ENCODE peak calls at places on chromosome 14, in five cellular contexts. X, O, K, L and C are unnamed samples.

GRCh38 chr14:38838979-38839323 is 264.1 kb downstream of the SEC23A start:
- DNase-seq in X (no peak), O (no peak), L (no peak), K (no peak), C (no peak)

GRCh38 chr14:69260246-69260978 is 454 bp downstream of the GALNT16 start:
- DNase-seq in K (peak), X (peak), O (peak), L (no peak), C (no peak)

GRCh38 chr14:32300146-32300545 is 29.0 kb upstream of the AKAP6 start:
- DNase-seq in O (peak), X (no peak), K (no peak), L (no peak), C (no peak)

GRCh38 chr14:74979442-74980397 is 23.0 kb upstream of the EIF2B2 start:
- DNase-seq in O (no peak), X (peak), L (peak), K (no peak), C (no peak)

GRCh38 chr14:51448831-51449665 is 202.7 kb upstream of the FRMD6 start:
- DNase-seq in O (no peak), X (peak), L (peak), K (no peak), C (no peak)

GRCh38 chr14:67269338-67270060 is 28.3 kb downstream of the PALS1 start:
- DNase-seq in L (no peak), K (no peak), X (peak), O (peak), C (no peak)

GRCh38 chr14:92039073-92039719 is 663 bp downstream of the TRIP11 start:
- DNase-seq in X (peak), L (peak), O (peak), K (peak), C (no peak)

GRCh38 chr14:33386140-33386539 is 447.5 kb downstream of the NPAS3 start:
- DNase-seq in O (no peak), L (no peak), X (no peak), K (no peak), C (no peak)

GRCh38 chr14:29681308-29681707 is 246.3 kb downstream of the PRKD1 start:
- DNase-seq in X (peak), L (peak), K (no peak), O (no peak), C (no peak)

GRCh38 chr14:53273671-53274072 is 120.5 kb upstream of the DDHD1 start:
- DNase-seq in L (peak), X (peak), O (no peak), K (peak), C (no peak)

GRCh38 chr14:24430143-24430681 is 458 bp downstream of the KHNYN start:
- DNase-seq in X (peak), K (peak), O (peak), L (peak), C (no peak)

GRCh38 chr14:99930420-99931274 is 134.6 kb upstream of the EVL start:
- DNase-seq in X (no peak), L (no peak), O (no peak), K (no peak), C (no peak)

GRCh38 chr14:101643651-101644050 is 82.4 kb downstream of the DIO3 start:
- DNase-seq in K (no peak), X (no peak), O (no peak), L (no peak), C (no peak)

GRCh38 chr14:101634453-101635237 is 73.3 kb downstream of the DIO3 start:
- DNase-seq in K (no peak), X (no peak), O (no peak), L (no peak), C (no peak)

GRCh38 chr14:101636081-101636560 is 74.8 kb downstream of the DIO3 start:
- DNase-seq in L (no peak), K (no peak), X (no peak), O (no peak), C (no peak)

GRCh38 chr14:101635238-101636080 is 74.2 kb downstream of the DIO3 start:
- DNase-seq in K (no peak), L (no peak), X (no peak), O (no peak), C (no peak)

GRCh38 chr14:101639257-101639833 is 78.0 kb downstream of the DIO3 start:
- DNase-seq in X (no peak), O (no peak), K (no peak), L (no peak), C (no peak)
- H3K4me3 ChIP-seq in X (no peak), O (no peak), K (no peak), L (no peak), C (no peak)

GRCh38 chr14:103074699-103075341 is 9.2 kb upstream of the LBHD2 start:
- DNase-seq in L (no peak), X (no peak), O (no peak), K (peak), C (no peak)
- H3K4me3 ChIP-seq in L (peak), X (no peak), O (peak), K (peak), C (peak)

DNA sequence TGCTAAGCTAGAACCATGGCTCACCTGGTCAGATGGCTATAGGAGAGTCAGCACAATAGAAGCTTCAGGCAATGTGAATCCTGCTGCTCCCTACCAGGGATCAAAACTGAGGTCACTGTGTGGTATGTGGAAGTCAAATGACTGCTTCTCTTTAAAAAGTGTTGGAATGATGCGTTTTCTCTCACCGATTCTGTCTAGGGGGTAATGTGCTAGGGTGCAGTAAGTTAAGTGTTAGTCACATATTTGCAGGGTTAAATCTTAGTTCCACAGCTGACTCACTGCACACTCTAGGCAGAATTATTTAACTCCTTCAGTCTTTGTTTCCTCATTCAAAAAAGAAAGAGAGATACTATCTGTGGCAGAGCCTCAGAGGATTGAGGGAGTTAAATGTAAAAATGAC is 696.6 kb downstream of the DIO2 start:
- DNase-seq in O (no peak), X (peak), K (peak), L (peak), C (no peak)
- H3K4me3 ChIP-seq in O (no peak), X (no peak), K (no peak), L (no peak), C (no peak)

DNA sequence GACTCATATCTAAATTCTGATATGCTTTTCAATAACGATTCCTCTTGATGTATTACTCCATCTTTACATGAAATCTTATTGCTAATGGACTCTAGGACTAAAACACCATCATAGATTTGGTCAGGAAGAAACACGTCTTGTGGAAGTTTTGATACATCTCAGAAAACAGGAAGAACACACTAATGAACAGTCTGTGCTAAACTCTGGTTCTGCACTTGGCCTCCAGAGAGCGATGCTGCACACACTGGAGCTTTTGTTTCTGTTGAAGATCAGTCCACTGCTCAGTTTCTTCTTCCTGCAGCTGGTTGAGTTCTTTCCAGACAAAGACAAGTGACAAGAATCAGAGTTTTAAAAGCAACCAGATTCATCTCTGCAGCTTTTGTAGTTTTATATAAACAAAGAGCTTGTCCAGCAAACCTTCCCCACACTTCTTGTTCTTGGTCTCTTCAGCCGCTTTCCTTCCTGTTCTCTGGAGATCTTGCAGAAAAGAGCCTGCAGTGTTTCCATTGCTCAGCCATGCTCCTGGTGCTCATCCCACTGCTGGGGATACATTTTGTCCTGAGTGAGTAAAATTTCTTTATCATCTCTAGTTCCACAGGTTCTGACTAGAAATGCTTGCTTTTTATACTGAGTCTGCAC is 229.1 kb upstream of the OR4E1 start:
- DNase-seq in O (no peak), L (no peak), X (no peak), K (peak), C (peak)
- H3K4me3 ChIP-seq in O (no peak), L (no peak), X (no peak), K (no peak), C (no peak)

GRCh38 chr14:21118933-21119332 is 18.1 kb downstream of the TMEM253 start:
- DNase-seq in K (no peak), X (no peak), O (no peak), L (no peak), C (no peak)
- H3K4me3 ChIP-seq in K (no peak), X (no peak), O (no peak), L (no peak), C (no peak)

GRCh38 chr14:85534435-85534834 is 4.5 kb downstream of the FLRT2 start:
- DNase-seq in L (no peak), O (peak), K (no peak), X (peak), C (no peak)

GRCh38 chr14:85533821-85534271 is 3.9 kb downstream of the FLRT2 start:
- DNase-seq in L (no peak), O (no peak), K (no peak), X (peak), C (no peak)

GRCh38 chr14:85532570-85532969 is 2.6 kb downstream of the FLRT2 start:
- DNase-seq in L (no peak), X (no peak), O (no peak), K (no peak), C (no peak)

GRCh38 chr14:85531594-85532391 is 1.8 kb downstream of the FLRT2 start:
- DNase-seq in K (peak), L (peak), O (peak), X (peak), C (no peak)

GRCh38 chr14:85532981-85533820 is 3.3 kb downstream of the FLRT2 start:
- DNase-seq in L (peak), O (peak), X (peak), K (peak), C (no peak)
- H3K4me3 ChIP-seq in L (peak), O (peak), X (peak), K (peak), C (no peak)